ENCODE peak calls at places on chromosomes 6 and 20, in four cellular contexts. One of them, this sample, is unnamed.

GRCh38 chr6:153616506-153616905 is 422.5 kb upstream of the OPRM1 start:
- DNase-seq in body of pancreas: no peak
- DNase-seq in fibroblast of the conjunctiva: no peak
- DNase-seq in GM19239: no peak
- DNase-seq in this sample: no peak

GRCh38 chr6:36131517-36132220 is 1.4 kb downstream of the MAPK13 start:
- DNase-seq in body of pancreas: peak; percentile 88
- DNase-seq in fibroblast of the conjunctiva: peak; percentile 51
- DNase-seq in GM19239: peak; percentile 88
- DNase-seq in this sample: peak; percentile 13

GRCh38 chr20:47735412-47736400 is 49.6 kb downstream of the SULF2 start:
- DNase-seq in body of pancreas: no peak
- DNase-seq in fibroblast of the conjunctiva: no peak
- DNase-seq in GM19239: no peak
- DNase-seq in this sample: no peak

GRCh38 chr6:140445474-140446004 is 1071.1 kb upstream of the CITED2 start:
- DNase-seq in body of pancreas: no peak
- DNase-seq in fibroblast of the conjunctiva: no peak
- DNase-seq in GM19239: no peak
- DNase-seq in this sample: peak; percentile 34

GRCh38 chr6:97703661-97704060 is 420.6 kb upstream of the MMS22L start:
- DNase-seq in body of pancreas: no peak
- DNase-seq in fibroblast of the conjunctiva: no peak
- DNase-seq in GM19239: no peak
- DNase-seq in this sample: no peak

GRCh38 chr20:33175123-33175522 is 7.2 kb downstream of the BPIFA2 start:
- DNase-seq in body of pancreas: no peak
- DNase-seq in fibroblast of the conjunctiva: no peak
- DNase-seq in GM19239: no peak
- DNase-seq in this sample: no peak

GRCh38 chr6:140485740-140486467 is 1111.5 kb upstream of the CITED2 start:
- DNase-seq in body of pancreas: peak; percentile 36
- DNase-seq in fibroblast of the conjunctiva: peak; percentile 76
- DNase-seq in GM19239: no peak
- DNase-seq in this sample: peak; percentile 84

GRCh38 chr20:21607971-21608735 is 94.3 kb upstream of the NKX2-2 start:
- DNase-seq in body of pancreas: peak; percentile 48
- DNase-seq in fibroblast of the conjunctiva: no peak
- DNase-seq in GM19239: no peak
- DNase-seq in this sample: no peak

GRCh38 chr6:43990275-43990626 is 137.0 kb downstream of the MRPL14 start:
- DNase-seq in body of pancreas: no peak
- DNase-seq in fibroblast of the conjunctiva: no peak
- DNase-seq in GM19239: no peak
- DNase-seq in this sample: no peak

GRCh38 chr20:4234128-4234527 is 218.8 kb upstream of the RNF24 start:
- DNase-seq in body of pancreas: peak; percentile 48
- DNase-seq in fibroblast of the conjunctiva: peak; percentile 69
- DNase-seq in GM19239: no peak
- DNase-seq in this sample: no peak

GRCh38 chr6:13733178-13733851 is 21.7 kb upstream of the RANBP9 start:
- DNase-seq in body of pancreas: peak; percentile 44
- DNase-seq in fibroblast of the conjunctiva: peak; percentile 95
- DNase-seq in GM19239: no peak
- DNase-seq in this sample: peak; percentile 53

GRCh38 chr6:166032366-166033171 is 135.1 kb downstream of the TBXT start:
- DNase-seq in body of pancreas: peak; percentile 48
- DNase-seq in fibroblast of the conjunctiva: peak; percentile 89
- DNase-seq in GM19239: no peak
- DNase-seq in this sample: peak; percentile 14

GRCh38 chr6:119137194-119138072 is 59.0 kb upstream of the FAM184A start:
- DNase-seq in body of pancreas: no peak
- DNase-seq in fibroblast of the conjunctiva: no peak
- DNase-seq in GM19239: no peak
- DNase-seq in this sample: no peak

This sample was measured in AG09309.